ENCODE peak calls at places on chromosomes 16 and 17, in seven cellular contexts. U, R, Y, F, A, J and T are unnamed samples.

GRCh38 chr17:65627892-65628622 is 66.6 kb upstream of the AXIN2 start:
- DNase-seq in J (peak), R (no peak), Y (no peak), U (peak), A (peak), F (no peak), T (peak)

GRCh38 chr17:64779344-64780095 is 117.4 kb upstream of the SMURF2 start:
- DNase-seq in R (no peak), F (no peak), J (no peak), U (no peak), Y (no peak), A (no peak), T (no peak)

GRCh38 chr16:987846-988245 is 6.3 kb downstream of the SOX8 start:
- DNase-seq in R (no peak), A (no peak), F (no peak), U (peak), Y (peak), J (no peak), T (no peak)

GRCh38 chr17:2170023-2170422 is 115.1 kb downstream of the HIC1 start:
- DNase-seq in A (no peak), Y (no peak), F (peak), U (no peak), J (no peak), R (no peak), T (no peak)

GRCh38 chr16:27383511-27384243 is 18.3 kb upstream of the IL21R start:
- DNase-seq in J (no peak), F (peak), A (no peak), Y (no peak), U (no peak), R (no peak), T (no peak)

GRCh38 chr16:476039-476438 is 50.6 kb downstream of the RAB11FIP3 start:
- DNase-seq in Y (no peak), U (no peak), J (peak), A (no peak), R (no peak), F (no peak), T (no peak)

GRCh38 chr16:68504066-68504465 is 35.0 kb upstream of the ZFP90 start:
- DNase-seq in J (no peak), R (no peak), F (no peak), A (no peak), U (no peak), Y (no peak), T (no peak)

GRCh38 chr17:42135664-42136653 is 13.4 kb downstream of the HSPB9 start:
- DNase-seq in F (peak), R (no peak), Y (no peak), A (peak), U (no peak), J (peak), T (peak)

GRCh38 chr17:1399366-1399678 is 700 bp downstream of the YWHAE start:
- DNase-seq in F (no peak), Y (peak), R (no peak), U (no peak), J (no peak), A (no peak), T (no peak)

GRCh38 chr16:64864232-64864803 is 257.5 kb downstream of the CDH11 start:
- DNase-seq in Y (no peak), J (peak), F (no peak), A (peak), R (no peak), U (no peak), T (peak)

GRCh38 chr16:3348547-3349167 is 7.0 kb upstream of the OR2C1 start:
- DNase-seq in R (no peak), U (no peak), F (no peak), J (no peak), Y (no peak), A (no peak), T (no peak)